ENCODE peak calls at places on chromosomes 13 and 19, in four cellular contexts. M is left ventricle myocardium inferior, I is A673, L is IMR-90. O is an unnamed sample.

GRCh38 chr13:50125306-50125555 is 110.0 kb downstream of the KCNRG start:
- DNase-seq in M (no peak), I (no peak), L (no peak), O (no peak)

GRCh38 chr19:17530586-17530985 is 19.1 kb downstream of the PGLS start:
- DNase-seq in M (no peak), I (no peak), L (no peak), O (no peak)

GRCh38 chr13:113742000-113742441 is 17.0 kb upstream of the TMEM255B start:
- DNase-seq in M (no peak), I (peak; percentile 55), L (peak; percentile 50), O (peak; percentile 81)

GRCh38 chr19:43777163-43777700 is 3.5 kb downstream of the KCNN4 start:
- DNase-seq in M (no peak), I (peak; percentile 58), L (peak; percentile 36), O (no peak)

GRCh38 chr13:45422731-45423130 is 4.6 kb upstream of the SLC25A30 start:
- DNase-seq in M (no peak), I (no peak), L (no peak), O (no peak)

GRCh38 chr19:28878862-28879566 is 333.9 kb downstream of the UQCRFS1 start:
- DNase-seq in M (peak; percentile 46), I (peak; percentile 68), L (peak; percentile 71), O (peak; percentile 68)

GRCh38 chr13:60090579-60090978 is 73.1 kb downstream of the DIAPH3 start:
- DNase-seq in M (no peak), I (no peak), L (peak; percentile 46), O (no peak)

GRCh38 chr19:48044561-48044960 is 682 bp upstream of the CABP5 start:
- DNase-seq in M (no peak), I (no peak), L (no peak), O (no peak)

GRCh38 chr13:20188649-20189553 is 3.8 kb downstream of the GJB2 start:
- DNase-seq in M (no peak), I (peak; percentile 33), L (no peak), O (no peak)

GRCh38 chr13:80339841-80340642 is 884 bp downstream of the SPRY2 start:
- DNase-seq in M (peak; percentile 52), I (no peak), L (peak; percentile 42), O (peak; percentile 62)

GRCh38 chr19:1253514-1254080 is 5.2 kb downstream of the MIDN start:
- DNase-seq in M (no peak), I (no peak), L (peak; percentile 88), O (peak; percentile 95)

GRCh38 chr19:1864480-1865171 is 1.2 kb upstream of the KLF16 start:
- DNase-seq in M (peak; percentile 75), I (peak; percentile 63), L (peak; percentile 38), O (peak; percentile 89)

GRCh38 chr19:34838248-34838647 is 65.2 kb upstream of the ZNF599 start:
- DNase-seq in M (no peak), I (peak; percentile 22), L (no peak), O (peak; percentile 41)

GRCh38 chr19:53912653-53913052 is 3.6 kb downstream of the CACNG7 start:
- DNase-seq in M (no peak), I (no peak), L (no peak), O (no peak)

GRCh38 chr19:58518261-58519086 is 1.1 kb downstream of the ZBTB45 start:
- DNase-seq in M (no peak), I (no peak), L (no peak), O (no peak)

DNA sequence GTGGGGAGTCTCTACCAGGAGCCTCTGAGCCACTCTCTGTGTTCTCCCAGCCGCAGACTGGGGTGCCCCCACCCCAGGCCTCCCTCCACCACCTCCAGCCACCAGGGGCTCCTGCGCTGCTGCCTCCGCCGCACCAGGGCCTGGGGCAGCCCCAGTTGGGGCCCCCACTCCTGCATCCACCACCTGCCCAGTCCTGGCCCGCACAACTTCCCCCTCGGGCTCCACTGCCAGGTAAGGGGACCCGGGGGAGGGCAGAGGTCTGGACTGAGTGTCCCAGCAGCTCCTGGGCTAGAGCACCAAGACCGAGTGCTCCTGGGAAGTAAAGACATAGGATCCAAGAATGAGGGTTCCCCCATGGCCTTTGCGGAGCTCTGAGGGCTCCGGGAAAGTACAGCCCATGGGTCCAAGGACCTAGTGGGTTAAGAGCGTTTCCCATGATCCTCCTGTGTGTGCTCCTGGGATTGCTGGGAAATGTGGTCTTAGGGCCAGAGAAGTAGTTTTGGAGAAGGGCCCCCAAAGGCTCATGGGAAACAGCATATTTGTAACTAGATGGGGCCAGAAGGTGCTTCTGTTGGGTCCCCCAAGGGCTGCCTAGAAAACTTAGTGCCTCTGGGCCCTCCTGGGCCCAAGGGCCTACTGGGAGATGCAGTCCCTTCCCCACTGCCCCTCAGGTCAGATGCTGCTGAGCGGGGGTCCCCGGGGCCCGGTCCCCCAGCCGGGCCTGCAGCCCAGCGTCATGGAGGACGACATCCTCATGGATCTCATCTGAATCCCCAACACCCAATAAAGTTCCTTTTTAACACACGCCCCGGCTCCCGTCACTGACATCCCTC is 14.6 kb upstream of the PTOV1 start:
- DNase-seq in M (no peak), I (no peak), L (no peak), O (no peak)
- H3K36me3 ChIP-seq in M (peaks cover 84% of the 10 kb centered on the region), I (peaks cover 87% of the 10 kb centered on the region), L (peaks cover 76% of the 10 kb centered on the region), O (peaks cover 4% of the 10 kb centered on the region)

DNA sequence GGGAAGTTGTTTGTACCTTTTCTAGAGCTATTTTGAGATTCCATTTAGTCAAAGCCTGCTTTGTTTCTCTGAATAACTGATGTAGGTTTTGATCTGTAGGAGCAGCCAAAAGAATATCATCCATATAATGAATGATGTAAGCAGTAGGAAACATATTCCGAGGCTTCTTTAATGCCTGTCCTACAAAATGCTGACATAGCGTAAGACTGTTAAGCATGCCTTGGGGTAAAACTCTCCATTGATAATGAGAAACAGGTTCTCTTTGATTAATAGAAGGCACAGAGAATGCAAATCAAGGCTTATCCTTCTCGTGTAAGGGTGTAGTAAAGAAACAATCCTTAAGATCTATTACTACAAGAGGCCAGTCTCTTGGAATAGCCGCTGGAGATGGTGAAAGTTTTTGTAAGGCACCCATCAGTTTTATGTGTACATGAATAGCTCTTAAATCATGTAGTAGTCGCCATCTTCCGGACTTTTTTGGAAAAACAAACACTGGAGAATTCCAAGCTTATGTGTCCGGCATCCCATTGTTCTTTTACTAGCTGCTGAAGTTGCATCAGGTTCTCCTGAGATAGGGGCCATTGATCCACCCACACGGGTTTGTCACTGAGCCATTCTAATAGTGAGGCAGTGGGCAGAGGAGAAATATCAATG is 13.5 kb downstream of the FPR3 start:
- DNase-seq in M (no peak), I (peak; percentile 79), L (no peak), O (no peak)
- TF ChIP-seq CTCF in M (peak; percentile 42), I (peak; percentile 61), L (no peak), O (no peak)

DNA sequence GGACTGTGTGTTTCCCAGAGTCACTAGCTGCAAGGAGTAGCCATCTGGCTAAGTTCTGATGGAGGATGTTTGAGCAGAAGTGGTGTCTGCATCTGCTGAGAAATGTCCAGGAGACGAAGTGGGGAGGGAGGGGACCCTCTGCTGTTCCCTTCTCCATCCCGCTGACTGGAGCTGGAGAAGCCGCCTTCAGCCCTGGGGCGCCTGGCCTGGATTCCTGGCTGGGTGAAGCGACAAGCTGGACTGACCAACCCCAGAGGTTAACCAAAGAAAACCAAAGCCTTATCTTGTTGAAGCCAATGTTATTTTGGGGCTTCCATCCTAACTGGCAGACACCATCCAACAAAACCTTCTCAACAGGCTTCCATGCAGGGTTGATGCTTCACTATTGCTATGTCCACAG is 67.6 kb downstream of the SLC7A1 start:
- DNase-seq in M (no peak), I (no peak), L (no peak), O (no peak)
- H3K36me3 ChIP-seq in M (peaks cover 35% of the 10 kb centered on the region), I (peaks cover 55% of the 10 kb centered on the region), L (peaks cover 52% of the 10 kb centered on the region), O (peaks cover 2% of the 10 kb centered on the region)

GRCh38 chr19:56080669-56081401 is 40.3 kb downstream of the ZNF787 start:
- DNase-seq in M (peak; percentile 85), I (peak; percentile 85), L (peak; percentile 78), O (peak; percentile 55)

GRCh38 chr19:56079609-56080008 is 41.5 kb downstream of the ZNF787 start:
- DNase-seq in M (no peak), I (no peak), L (no peak), O (no peak)

GRCh38 chr19:56071151-56071550 is 49.9 kb downstream of the ZNF787 start:
- DNase-seq in M (no peak), I (no peak), L (no peak), O (no peak)

DNA sequence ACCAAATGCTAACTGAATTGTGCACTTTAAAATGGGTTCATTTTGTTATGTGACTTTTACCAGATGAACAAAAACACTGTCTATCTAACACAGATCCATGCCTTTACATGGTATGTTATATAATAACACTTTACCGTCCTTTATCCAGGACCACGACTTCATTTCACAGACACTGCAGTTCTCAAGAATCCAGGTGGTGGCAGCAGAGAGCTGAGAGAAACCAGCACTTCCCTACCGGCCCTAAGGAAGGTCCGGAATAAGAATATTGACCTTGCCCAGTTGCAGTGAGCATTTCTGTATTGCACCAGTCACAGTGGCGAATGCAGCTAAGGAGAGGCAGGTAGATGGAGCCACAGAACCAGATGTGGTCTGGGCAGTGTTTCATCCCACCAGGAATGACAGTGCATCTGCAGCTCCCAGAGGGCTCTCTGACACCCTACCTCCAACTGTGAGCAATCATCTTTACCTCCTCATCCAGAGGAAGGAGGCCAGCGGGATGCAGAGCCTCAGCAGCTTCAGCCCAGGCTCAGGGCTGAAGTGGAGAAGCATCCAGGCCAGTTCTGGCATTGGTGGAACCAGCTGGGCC is 44.6 kb downstream of the ZNF787 start:
- DNase-seq in M (no peak), I (peak; percentile 62), L (peak; percentile 50), O (peak; percentile 78)
- TF ChIP-seq CTCF in M (peak; percentile 93), I (peak; percentile 90), L (peak; percentile 88), O (peak; percentile 89)

DNA sequence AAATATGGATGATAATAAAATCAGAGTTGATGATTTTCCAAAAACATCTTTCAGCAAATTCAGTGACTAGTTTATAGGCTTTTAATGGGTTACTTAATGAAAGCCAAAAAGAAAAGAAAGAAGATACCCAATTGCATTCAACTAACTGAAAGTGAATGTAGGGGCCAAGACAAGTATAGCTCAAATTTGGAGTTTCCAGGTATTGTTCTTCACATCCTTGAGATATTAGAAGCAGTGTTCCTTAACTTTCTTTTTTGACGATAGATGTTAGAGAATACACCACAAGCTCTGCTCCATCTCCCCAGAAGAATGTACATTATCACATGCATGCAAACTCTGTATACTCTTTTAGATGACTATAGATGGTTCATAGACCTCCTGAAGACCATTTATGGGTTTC is 43.6 kb downstream of the PDS5B start:
- DNase-seq in M (no peak), I (no peak), L (no peak), O (no peak)
- H3K36me3 ChIP-seq in M (no peaks in the 10 kb centered on the region), I (no peaks in the 10 kb centered on the region), L (no peaks in the 10 kb centered on the region), O (no peaks in the 10 kb centered on the region)

DNA sequence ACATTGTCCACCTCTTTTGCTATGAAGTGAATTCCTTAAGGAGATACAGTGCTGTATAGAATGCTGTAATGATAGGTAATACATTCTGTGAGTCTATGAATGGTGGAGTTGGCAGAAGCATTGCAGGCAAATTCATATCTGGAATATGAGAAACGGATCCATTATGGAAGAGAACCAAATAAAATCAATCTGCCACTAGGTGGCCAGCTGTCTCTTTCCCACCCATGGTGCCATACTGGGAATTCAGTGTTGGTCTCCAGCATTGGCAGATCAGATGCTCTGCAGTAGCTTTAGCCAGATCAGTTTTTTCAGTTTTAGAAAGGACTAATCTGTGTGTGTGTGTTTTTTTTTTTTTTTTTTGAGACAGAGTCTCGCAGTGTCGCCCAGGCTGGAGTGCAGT is 27.6 kb downstream of the DNAJC3 start:
- DNase-seq in M (no peak), I (peak; percentile 37), L (no peak), O (no peak)
- TF ChIP-seq CTCF in M (peak; percentile 18), I (peak; percentile 53), L (no peak), O (peak; percentile 35)